ENCODE peak calls at places on chromosome 19, in eight cellular contexts. One of them, this sample, is unnamed. For H3K9me3, the result is how much of the 10 kb centered on the place peaks cover.

GRCh38 chr19:17794731-17795494 is at the start of gene B3GNT3:
- DNase-seq in right lobe of liver: peak
- DNase-seq in stomach: peak
- DNase-seq in tibial nerve: no peak
- DNase-seq in adrenal gland: peak
- DNase-seq in A549: peak
- DNase-seq in prostate gland: peak
- DNase-seq in breast epithelium: no peak
- DNase-seq in this sample: peak

GRCh38 chr19:42528354-42529247 is at the start of gene CEACAM1:
- DNase-seq in right lobe of liver: peak
- DNase-seq in stomach: peak
- DNase-seq in tibial nerve: no peak
- DNase-seq in adrenal gland: peak
- DNase-seq in A549: no peak
- DNase-seq in prostate gland: peak
- DNase-seq in breast epithelium: peak
- DNase-seq in this sample: no peak

GRCh38 chr19:8131517-8131916 is 17.9 kb downstream of the FBN3 start:
- DNase-seq in right lobe of liver: no peak
- DNase-seq in stomach: no peak
- DNase-seq in tibial nerve: no peak
- DNase-seq in adrenal gland: no peak
- DNase-seq in A549: no peak
- DNase-seq in prostate gland: no peak
- DNase-seq in breast epithelium: no peak
- DNase-seq in this sample: no peak

GRCh38 chr19:3494559-3494958 is 5.9 kb downstream of the DOHH start:
- DNase-seq in right lobe of liver: no peak
- DNase-seq in stomach: peak
- DNase-seq in tibial nerve: no peak
- DNase-seq in adrenal gland: no peak
- DNase-seq in A549: no peak
- DNase-seq in prostate gland: no peak
- DNase-seq in breast epithelium: no peak
- DNase-seq in this sample: no peak

GRCh38 chr19:57888494-57889231 is at the start of gene ZNF814:
- DNase-seq in right lobe of liver: peak
- DNase-seq in stomach: peak
- DNase-seq in tibial nerve: peak
- DNase-seq in adrenal gland: peak
- DNase-seq in A549: peak
- DNase-seq in prostate gland: peak
- DNase-seq in breast epithelium: peak
- DNase-seq in this sample: peak

GRCh38 chr19:10163557-10163956 is 31.2 kb downstream of the DNMT1 start:
- DNase-seq in right lobe of liver: no peak
- DNase-seq in stomach: no peak
- DNase-seq in tibial nerve: no peak
- DNase-seq in adrenal gland: no peak
- DNase-seq in A549: no peak
- DNase-seq in prostate gland: no peak
- DNase-seq in breast epithelium: no peak
- DNase-seq in this sample: no peak

GRCh38 chr19:39299404-39299803 is 3.2 kb downstream of the IFNL1 start:
- DNase-seq in right lobe of liver: no peak
- DNase-seq in stomach: no peak
- DNase-seq in tibial nerve: no peak
- DNase-seq in adrenal gland: no peak
- DNase-seq in A549: no peak
- DNase-seq in prostate gland: no peak
- DNase-seq in breast epithelium: no peak
- DNase-seq in this sample: no peak

GRCh38 chr19:36236304-36236945 is 21.5 kb downstream of the ZNF146 start:
- DNase-seq in right lobe of liver: no peak
- DNase-seq in stomach: no peak
- DNase-seq in tibial nerve: no peak
- DNase-seq in adrenal gland: no peak
- DNase-seq in A549: peak
- DNase-seq in prostate gland: no peak
- DNase-seq in breast epithelium: no peak
- DNase-seq in this sample: no peak

GRCh38 chr19:39001016-39001415 is 25.5 kb upstream of the FBXO17 start:
- DNase-seq in right lobe of liver: no peak
- DNase-seq in stomach: no peak
- DNase-seq in tibial nerve: no peak
- DNase-seq in adrenal gland: no peak
- DNase-seq in A549: no peak
- DNase-seq in prostate gland: no peak
- DNase-seq in breast epithelium: no peak
- DNase-seq in this sample: no peak

GRCh38 chr19:18488403-18488723 is 33.5 kb downstream of the ELL start:
- DNase-seq in right lobe of liver: no peak
- DNase-seq in stomach: no peak
- DNase-seq in tibial nerve: no peak
- DNase-seq in adrenal gland: no peak
- DNase-seq in A549: peak
- DNase-seq in prostate gland: no peak
- DNase-seq in breast epithelium: no peak
- DNase-seq in this sample: no peak

GRCh38 chr19:47240996-47241918 is 10.3 kb upstream of the BBC3 start:
- DNase-seq in right lobe of liver: no peak
- DNase-seq in stomach: peak
- DNase-seq in tibial nerve: peak
- DNase-seq in adrenal gland: peak
- DNase-seq in A549: peak
- DNase-seq in prostate gland: peak
- DNase-seq in breast epithelium: peak
- DNase-seq in this sample: peak

GRCh38 chr19:28987177-28987576 is 225.8 kb downstream of the UQCRFS1 start:
- DNase-seq in right lobe of liver: no peak
- DNase-seq in stomach: no peak
- DNase-seq in tibial nerve: no peak
- DNase-seq in adrenal gland: no peak
- DNase-seq in A549: no peak
- DNase-seq in prostate gland: no peak
- DNase-seq in breast epithelium: no peak
- DNase-seq in this sample: no peak

GRCh38 chr19:1027953-1028902 is 1.8 kb downstream of the CNN2 start:
- DNase-seq in right lobe of liver: no peak
- DNase-seq in stomach: peak
- DNase-seq in tibial nerve: no peak
- DNase-seq in adrenal gland: peak
- DNase-seq in A549: peak
- DNase-seq in prostate gland: peak
- DNase-seq in breast epithelium: peak
- DNase-seq in this sample: peak

GRCh38 chr19:55255618-55256423 is 3.0 kb downstream of the PPP6R1 start:
- DNase-seq in right lobe of liver: no peak
- DNase-seq in stomach: peak
- DNase-seq in tibial nerve: no peak
- DNase-seq in adrenal gland: no peak
- DNase-seq in A549: peak
- DNase-seq in prostate gland: no peak
- DNase-seq in breast epithelium: no peak
- DNase-seq in this sample: no peak

DNA sequence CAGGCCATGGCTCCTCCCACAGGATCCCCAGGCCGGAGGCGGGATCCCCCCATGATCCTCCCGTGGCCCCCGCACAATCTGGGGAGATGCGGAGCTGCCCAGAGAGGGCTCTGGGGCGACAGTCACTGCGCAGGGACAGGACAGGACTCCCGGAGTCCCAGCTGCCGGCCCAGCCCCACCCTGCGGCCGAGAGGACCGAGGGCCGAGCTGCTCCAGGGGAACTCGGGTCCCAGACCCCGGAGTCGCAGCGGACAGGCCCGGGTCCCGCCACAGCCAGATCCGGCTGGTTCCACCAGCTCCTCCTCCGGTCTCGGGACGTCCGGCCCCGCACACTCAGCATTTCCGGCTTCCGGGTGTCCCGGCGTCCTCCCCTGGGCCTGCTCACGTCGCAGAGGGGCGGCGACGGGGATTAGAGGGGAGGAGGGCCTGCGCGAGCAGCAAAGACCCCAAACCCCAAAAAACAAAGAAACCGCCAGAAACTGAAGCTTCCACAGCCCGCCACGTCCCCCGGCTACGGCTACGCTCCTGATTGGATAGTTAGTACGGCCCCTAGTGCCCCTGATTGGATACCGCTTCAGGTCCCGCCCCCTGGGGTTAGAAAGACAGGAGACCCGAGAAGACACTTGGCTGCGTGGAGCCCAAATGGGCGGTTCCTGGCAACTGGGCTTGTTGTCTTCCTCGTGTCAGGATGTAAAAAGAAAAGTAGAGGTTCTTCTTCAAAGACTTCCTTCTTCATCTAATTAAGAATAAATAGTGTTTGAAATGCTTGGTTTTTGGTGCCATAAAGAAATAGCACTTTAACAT is 21.3 kb upstream of the OR10H1 start:
- DNase-seq in right lobe of liver: peak
- DNase-seq in stomach: peak
- DNase-seq in tibial nerve: peak
- DNase-seq in adrenal gland: peak
- DNase-seq in A549: peak
- DNase-seq in prostate gland: peak
- DNase-seq in breast epithelium: peak
- DNase-seq in this sample: peak
- TF ChIP-seq POLR2A in right lobe of liver: peak
- TF ChIP-seq POLR2A in stomach: no peak
- TF ChIP-seq POLR2A in tibial nerve: peak
- TF ChIP-seq POLR2A in adrenal gland: peak
- TF ChIP-seq POLR2A in A549: peak
- TF ChIP-seq POLR2A in prostate gland: peak
- TF ChIP-seq POLR2A in breast epithelium: peak
- TF ChIP-seq POLR2A in this sample: peak

DNA sequence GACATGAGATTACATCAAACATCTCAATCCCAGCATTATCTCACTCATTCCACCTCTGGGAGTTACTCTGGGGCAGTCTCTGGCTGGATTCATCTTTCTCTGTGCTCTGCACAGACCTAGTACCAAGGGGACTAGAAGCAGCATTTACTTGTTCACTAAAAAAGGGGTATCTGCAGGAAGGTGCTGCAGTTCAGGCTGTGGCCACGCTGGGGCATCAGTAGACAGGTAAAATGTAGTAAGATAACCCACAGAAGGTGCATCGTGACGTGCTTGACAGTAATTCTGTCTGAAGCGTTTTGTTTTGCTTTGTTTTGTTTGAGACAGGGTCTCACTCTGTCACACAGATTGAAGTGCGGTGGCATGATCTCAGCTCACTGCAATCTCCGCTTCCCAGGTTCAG is 29.3 kb downstream of the ZNF564 start:
- DNase-seq in right lobe of liver: no peak
- DNase-seq in stomach: no peak
- DNase-seq in tibial nerve: no peak
- DNase-seq in adrenal gland: no peak
- DNase-seq in A549: peak
- DNase-seq in prostate gland: no peak
- DNase-seq in breast epithelium: no peak
- DNase-seq in this sample: no peak
- H3K9me3 ChIP-seq in right lobe of liver: half or more
- H3K9me3 ChIP-seq in stomach: half or more
- H3K9me3 ChIP-seq in tibial nerve: half or more
- H3K9me3 ChIP-seq in adrenal gland: half or more
- H3K9me3 ChIP-seq in A549: half or more
- H3K9me3 ChIP-seq in prostate gland: under half
- H3K9me3 ChIP-seq in breast epithelium: half or more
- H3K9me3 ChIP-seq in this sample: under half

GRCh38 chr19:54209058-54209747 is 8.5 kb downstream of the RPS9 start:
- DNase-seq in right lobe of liver: peak
- DNase-seq in stomach: no peak
- DNase-seq in tibial nerve: no peak
- DNase-seq in adrenal gland: no peak
- DNase-seq in A549: peak
- DNase-seq in prostate gland: no peak
- DNase-seq in breast epithelium: no peak
- DNase-seq in this sample: peak

GRCh38 chr19:54208784-54209057 is 8.1 kb downstream of the RPS9 start:
- DNase-seq in right lobe of liver: no peak
- DNase-seq in stomach: no peak
- DNase-seq in tibial nerve: no peak
- DNase-seq in adrenal gland: no peak
- DNase-seq in A549: peak
- DNase-seq in prostate gland: no peak
- DNase-seq in breast epithelium: no peak
- DNase-seq in this sample: no peak

GRCh38 chr19:54211214-54211613 is 10.6 kb downstream of the RPS9 start:
- DNase-seq in right lobe of liver: no peak
- DNase-seq in stomach: no peak
- DNase-seq in tibial nerve: no peak
- DNase-seq in adrenal gland: no peak
- DNase-seq in A549: no peak
- DNase-seq in prostate gland: no peak
- DNase-seq in breast epithelium: no peak
- DNase-seq in this sample: no peak

GRCh38 chr19:54207908-54208783 is 7.5 kb downstream of the RPS9 start:
- DNase-seq in right lobe of liver: peak
- DNase-seq in stomach: peak
- DNase-seq in tibial nerve: peak
- DNase-seq in adrenal gland: peak
- DNase-seq in A549: peak
- DNase-seq in prostate gland: no peak
- DNase-seq in breast epithelium: no peak
- DNase-seq in this sample: peak

GRCh38 chr19:54209748-54210494 is 9.3 kb downstream of the RPS9 start:
- DNase-seq in right lobe of liver: peak
- DNase-seq in stomach: peak
- DNase-seq in tibial nerve: peak
- DNase-seq in adrenal gland: peak
- DNase-seq in A549: peak
- DNase-seq in prostate gland: peak
- DNase-seq in breast epithelium: peak
- DNase-seq in this sample: peak
- TF ChIP-seq POLR2A in right lobe of liver: peak
- TF ChIP-seq POLR2A in stomach: no peak
- TF ChIP-seq POLR2A in tibial nerve: no peak
- TF ChIP-seq POLR2A in adrenal gland: peak
- TF ChIP-seq POLR2A in A549: no peak
- TF ChIP-seq POLR2A in prostate gland: no peak
- TF ChIP-seq POLR2A in breast epithelium: no peak
- TF ChIP-seq POLR2A in this sample: no peak

DNA sequence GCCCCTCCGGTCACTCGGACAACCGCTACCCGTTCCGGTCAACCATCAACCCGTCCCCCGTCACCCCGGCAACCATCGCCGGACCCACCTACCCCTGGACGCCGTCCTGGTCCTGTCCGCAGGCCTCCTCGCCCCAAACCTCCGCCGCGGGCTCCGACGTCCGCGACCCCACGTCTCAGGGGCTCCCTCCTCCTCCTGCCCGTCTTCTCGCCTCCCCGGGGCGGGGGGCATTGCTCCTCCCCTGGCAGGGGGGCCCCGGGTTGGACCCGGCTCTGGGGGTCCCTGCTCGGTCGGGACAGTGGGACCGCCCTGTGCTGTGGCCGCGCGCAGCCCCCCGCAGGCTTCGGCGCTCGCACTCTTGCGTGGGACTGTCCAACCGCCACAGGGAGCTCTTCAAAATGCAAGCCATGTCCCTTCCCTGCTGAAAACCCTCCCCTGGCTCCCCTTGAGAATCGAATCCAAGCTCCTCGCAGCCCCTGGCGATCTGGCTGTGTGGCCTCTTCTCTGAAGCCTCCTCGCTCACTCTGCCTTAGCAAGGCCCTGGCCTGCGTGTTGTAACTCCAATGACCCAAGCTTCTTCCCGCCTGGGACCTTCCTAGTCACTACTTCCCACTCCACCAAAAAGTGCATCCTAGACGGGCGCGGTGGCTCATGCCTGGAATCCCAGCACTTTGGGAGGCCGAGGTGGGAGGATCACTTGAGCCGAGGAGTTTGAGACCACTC is 8.4 kb downstream of the EPHX3 start:
- DNase-seq in right lobe of liver: no peak
- DNase-seq in stomach: no peak
- DNase-seq in tibial nerve: no peak
- DNase-seq in adrenal gland: no peak
- DNase-seq in A549: no peak
- DNase-seq in prostate gland: no peak
- DNase-seq in breast epithelium: no peak
- DNase-seq in this sample: no peak
- H3K9me3 ChIP-seq in right lobe of liver: under half
- H3K9me3 ChIP-seq in stomach: under half
- H3K9me3 ChIP-seq in tibial nerve: under half
- H3K9me3 ChIP-seq in adrenal gland: under half
- H3K9me3 ChIP-seq in A549: under half
- H3K9me3 ChIP-seq in prostate gland: under half
- H3K9me3 ChIP-seq in breast epithelium: under half
- H3K9me3 ChIP-seq in this sample: under half

This sample was measured in ovary.